ENCODE peak calls at places on chromosome 20, in five cellular contexts. E is HepG2, D is transverse colon, S is suprapubic skin, K is H1. Y is an unnamed sample.

GRCh38 chr20:3930265-3931206 is 41.3 kb downstream of the PANK2 start:
- DNase-seq in E (no peak), D (no peak), S (no peak), K (no peak), Y (no peak)

GRCh38 chr20:16803965-16804792 is 56.0 kb downstream of the OTOR start:
- DNase-seq in E (peak; percentile 47), D (peak; percentile 38), S (peak; percentile 61), K (peak; percentile 25), Y (peak; percentile 54)

GRCh38 chr20:23147964-23148720 is 62.0 kb upstream of the CD93 start:
- DNase-seq in E (peak; percentile 90), D (no peak), S (peak; percentile 87), K (no peak), Y (peak; percentile 54)

GRCh38 chr20:19737025-19737424 is 21.0 kb upstream of the RIN2 start:
- DNase-seq in E (peak; percentile 33), D (peak; percentile 41), S (no peak), K (no peak), Y (no peak)

GRCh38 chr20:23923891-23924435 is 44.4 kb upstream of the CST5 start:
- DNase-seq in E (no peak), D (no peak), S (no peak), K (no peak), Y (no peak)

GRCh38 chr20:35662541-35662940 is 2.2 kb downstream of the CPNE1 start:
- DNase-seq in E (no peak), D (no peak), S (no peak), K (no peak), Y (no peak)

GRCh38 chr20:57451759-57452661 is 60.8 kb downstream of the RBM38 start:
- DNase-seq in E (no peak), D (no peak), S (no peak), K (no peak), Y (no peak)

GRCh38 chr20:31662372-31662854 is 24.7 kb downstream of the COX4I2 start:
- DNase-seq in E (no peak), D (no peak), S (no peak), K (no peak), Y (no peak)

GRCh38 chr20:16158090-16158975 is 414.9 kb downstream of the KIF16B start:
- DNase-seq in E (no peak), D (no peak), S (no peak), K (no peak), Y (no peak)

DNA sequence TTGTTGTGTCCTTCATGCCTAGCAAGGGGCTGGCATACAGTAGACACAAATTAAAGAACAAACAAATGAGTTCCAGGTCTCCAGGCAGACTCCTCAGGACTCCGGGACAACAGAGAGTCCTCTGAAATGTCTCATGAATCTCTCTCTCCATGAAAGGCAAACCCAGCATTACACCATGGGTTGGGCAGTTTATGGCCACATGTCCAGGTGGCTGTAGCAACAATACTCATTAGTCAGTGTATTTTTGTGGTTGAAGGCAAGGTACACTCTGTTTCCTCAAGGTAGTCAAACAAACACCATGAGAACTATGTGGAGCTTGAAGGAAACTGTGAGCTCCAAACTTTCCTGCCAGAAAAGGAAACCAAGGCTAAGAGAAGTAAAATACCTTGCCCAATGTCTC is 62.2 kb downstream of the KCNB1 start:
- DNase-seq in E (no peak), D (peak; percentile 56), S (no peak), K (no peak), Y (no peak)
- TF ChIP-seq EP300 in E (no peak), D (peak; percentile 13), S (peak; percentile 66), K (no peak), Y (no peak)

GRCh38 chr20:21820045-21820444 is 114.6 kb downstream of the PAX1 start:
- DNase-seq in E (no peak), D (no peak), S (no peak), K (no peak), Y (no peak)

GRCh38 chr20:21820688-21821087 is 115.2 kb downstream of the PAX1 start:
- DNase-seq in E (no peak), D (no peak), S (no peak), K (no peak), Y (no peak)
- H3K4me3 ChIP-seq in E (no peak overlapping the region), D (no peak overlapping the region), S (no peak overlapping the region), K (no peak overlapping the region), Y (no peak overlapping the region)

GRCh38 chr20:8801686-8802085 is 267.2 kb upstream of the PLCB4 start:
- DNase-seq in E (no peak), D (no peak), S (no peak), K (no peak), Y (no peak)

GRCh38 chr20:8800089-8800488 is 268.8 kb upstream of the PLCB4 start:
- DNase-seq in E (no peak), D (no peak), S (no peak), K (no peak), Y (no peak)

GRCh38 chr20:8795404-8795803 is 273.5 kb upstream of the PLCB4 start:
- DNase-seq in E (no peak), D (no peak), S (no peak), K (no peak), Y (no peak)

GRCh38 chr20:8796088-8796665 is 272.7 kb upstream of the PLCB4 start:
- DNase-seq in E (no peak), D (no peak), S (no peak), K (no peak), Y (no peak)

GRCh38 chr20:8798505-8798904 is 270.4 kb upstream of the PLCB4 start:
- DNase-seq in E (no peak), D (no peak), S (no peak), K (no peak), Y (no peak)
- TF ChIP-seq POLR2AphosphoS5 in E (no peak), D (no peak), S (no peak), K (no peak), Y (no peak)

DNA sequence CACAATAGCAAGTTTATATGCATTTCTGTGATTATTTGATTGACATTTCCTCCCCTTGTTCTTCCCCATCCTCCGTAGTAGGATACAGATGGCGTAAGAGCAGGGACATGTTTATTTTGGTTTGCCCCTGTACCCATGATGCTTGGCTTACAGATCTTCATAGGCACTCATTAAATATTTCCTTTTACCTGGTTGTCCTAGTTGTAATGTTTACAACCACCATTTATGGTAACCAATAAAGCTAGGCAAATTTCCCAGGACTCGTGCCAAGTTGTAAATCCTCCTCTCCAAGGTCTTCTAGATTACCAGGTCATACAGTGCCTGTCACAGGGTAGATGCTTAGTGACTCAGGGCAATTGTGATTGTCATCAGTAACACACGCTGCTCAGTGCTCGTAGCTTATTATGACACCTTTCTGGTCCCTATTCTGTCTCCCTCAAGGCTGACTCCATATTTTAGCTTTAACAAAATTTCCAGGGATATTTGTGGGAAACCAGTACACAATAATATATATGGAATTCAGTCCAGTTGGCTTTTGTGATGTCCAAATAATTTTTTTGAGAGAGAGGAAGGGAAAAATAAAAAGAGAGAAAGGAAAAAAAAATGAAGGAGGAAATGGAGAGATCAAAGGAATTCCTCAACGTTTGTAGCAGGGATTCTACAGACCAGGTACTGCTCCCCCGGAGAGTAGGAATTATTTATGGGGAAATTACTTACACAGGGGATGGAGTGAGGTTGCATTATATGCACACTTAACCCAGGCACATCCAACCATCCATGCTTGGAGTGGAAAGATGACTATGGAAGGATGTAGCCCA is 24.6 kb downstream of the CYP24A1 start:
- DNase-seq in E (peak; percentile 94), D (peak; percentile 83), S (no peak), K (no peak), Y (no peak)
- TF ChIP-seq EP300 in E (peak; percentile 31), D (no peak), S (no peak), K (no peak), Y (no peak)

DNA sequence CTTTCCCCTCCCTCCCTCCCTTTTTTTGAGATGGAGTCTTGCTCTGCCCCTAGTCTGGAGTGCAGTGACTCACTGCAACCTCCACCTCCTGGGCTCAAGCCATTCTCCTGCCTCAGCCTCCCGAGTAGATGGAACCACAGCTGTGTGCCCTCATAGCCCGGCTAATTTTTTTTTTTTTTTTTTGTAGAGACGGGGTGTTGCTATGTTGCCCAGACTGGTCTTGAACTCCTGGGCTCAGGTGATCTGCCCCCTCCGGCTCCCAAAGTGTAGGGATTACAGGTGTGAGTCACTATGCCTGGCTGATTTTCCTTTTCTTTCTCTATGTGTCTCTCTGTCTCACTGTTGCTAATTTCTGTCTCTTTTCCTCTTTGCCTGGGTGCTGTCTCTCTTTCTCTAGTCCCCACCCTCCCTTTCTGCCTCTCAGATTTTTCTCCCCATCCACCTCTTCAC is 61.2 kb downstream of the SRC start:
- DNase-seq in E (no peak), D (no peak), S (no peak), K (no peak), Y (no peak)
- H3K4me3 ChIP-seq in E (peak overlapping the region; percentile 3), D (no peak overlapping the region), S (peak overlapping the region; percentile 50), K (no peak overlapping the region), Y (peak overlapping the region; percentile 32)

GRCh38 chr20:4956200-4956810 is 45.0 kb downstream of the SLC23A2 start:
- DNase-seq in E (peak; percentile 76), D (no peak), S (no peak), K (no peak), Y (no peak)
- TF ChIP-seq POLR2AphosphoS5 in E (no peak), D (no peak), S (no peak), K (no peak), Y (no peak)

GRCh38 chr20:45791668-45792512 is at the start of the genes DNTTIP1 and WFDC3:
- DNase-seq in E (peak; percentile 94), D (peak; percentile 95), S (peak; percentile 94), K (peak; percentile 51), Y (peak; percentile 92)
- TF ChIP-seq EP300 in E (peak; percentile 23), D (peak; percentile 42), S (no peak), K (no peak), Y (no peak)

GRCh38 chr20:436476-436875 is 25.9 kb downstream of the TBC1D20 start:
- DNase-seq in E (no peak), D (no peak), S (no peak), K (no peak), Y (no peak)
- H3K4me3 ChIP-seq in E (no peak overlapping the region), D (no peak overlapping the region), S (no peak overlapping the region), K (no peak overlapping the region), Y (no peak overlapping the region)